ENCODE peak calls at places on chromosomes 16 and 17, in six cellular contexts. One of them, this sample, is unnamed.

GRCh38 chr16:88696441-88696840 is 9.8 kb downstream of the RNF166 start:
- DNase-seq in uterus: no peak
- DNase-seq in psoas muscle: no peak
- DNase-seq in A549: no peak
- DNase-seq in IMR-90: no peak
- DNase-seq in epithelial cell of prostate: no peak
- DNase-seq in this sample: no peak

GRCh38 chr17:55549140-55549539 is 37.9 kb upstream of the SMIM36 start:
- DNase-seq in uterus: no peak
- DNase-seq in psoas muscle: no peak
- DNase-seq in A549: no peak
- DNase-seq in IMR-90: no peak
- DNase-seq in epithelial cell of prostate: no peak
- DNase-seq in this sample: no peak

GRCh38 chr17:44915321-44915726 is at the start of gene GFAP:
- DNase-seq in uterus: no peak
- DNase-seq in psoas muscle: no peak
- DNase-seq in A549: no peak
- DNase-seq in IMR-90: no peak
- DNase-seq in epithelial cell of prostate: no peak
- DNase-seq in this sample: peak

GRCh38 chr17:64166876-64167275 is 36.9 kb upstream of the ERN1 start:
- DNase-seq in uterus: no peak
- DNase-seq in psoas muscle: no peak
- DNase-seq in A549: no peak
- DNase-seq in IMR-90: no peak
- DNase-seq in epithelial cell of prostate: no peak
- DNase-seq in this sample: no peak

GRCh38 chr16:12639044-12639443 is 164.6 kb downstream of the CPPED1 start:
- DNase-seq in uterus: no peak
- DNase-seq in psoas muscle: no peak
- DNase-seq in A549: no peak
- DNase-seq in IMR-90: peak
- DNase-seq in epithelial cell of prostate: peak
- DNase-seq in this sample: no peak

GRCh38 chr16:81838794-81839193 is 59.7 kb downstream of the PLCG2 start:
- DNase-seq in uterus: no peak
- DNase-seq in psoas muscle: no peak
- DNase-seq in A549: no peak
- DNase-seq in IMR-90: peak
- DNase-seq in epithelial cell of prostate: peak
- DNase-seq in this sample: no peak

GRCh38 chr17:69822314-69822875 is 252.6 kb upstream of the KCNJ16 start:
- DNase-seq in uterus: no peak
- DNase-seq in psoas muscle: no peak
- DNase-seq in A549: no peak
- DNase-seq in IMR-90: no peak
- DNase-seq in epithelial cell of prostate: no peak
- DNase-seq in this sample: no peak

GRCh38 chr16:57479043-57479421 is 7.3 kb downstream of the DOK4 start:
- DNase-seq in uterus: no peak
- DNase-seq in psoas muscle: no peak
- DNase-seq in A549: no peak
- DNase-seq in IMR-90: no peak
- DNase-seq in epithelial cell of prostate: no peak
- DNase-seq in this sample: peak

GRCh38 chr16:86761117-86761971 is 183.0 kb downstream of the FOXL1 start:
- DNase-seq in uterus: no peak
- DNase-seq in psoas muscle: peak
- DNase-seq in A549: peak
- DNase-seq in IMR-90: peak
- DNase-seq in epithelial cell of prostate: no peak
- DNase-seq in this sample: no peak

GRCh38 chr16:66152841-66153525 is 213.5 kb upstream of the CDH5 start:
- DNase-seq in uterus: no peak
- DNase-seq in psoas muscle: no peak
- DNase-seq in A549: no peak
- DNase-seq in IMR-90: peak
- DNase-seq in epithelial cell of prostate: no peak
- DNase-seq in this sample: no peak

GRCh38 chr17:83058478-83059167 is 20.8 kb upstream of the METRNL start:
- DNase-seq in uterus: peak
- DNase-seq in psoas muscle: no peak
- DNase-seq in A549: no peak
- DNase-seq in IMR-90: no peak
- DNase-seq in epithelial cell of prostate: no peak
- DNase-seq in this sample: no peak

GRCh38 chr16:55812951-55813350 is 19.9 kb downstream of the CES1 start:
- DNase-seq in uterus: no peak
- DNase-seq in psoas muscle: no peak
- DNase-seq in A549: no peak
- DNase-seq in IMR-90: no peak
- DNase-seq in epithelial cell of prostate: no peak
- DNase-seq in this sample: no peak

GRCh38 chr17:16442594-16443389 is 27.4 kb downstream of the TRPV2 start:
- DNase-seq in uterus: no peak
- DNase-seq in psoas muscle: no peak
- DNase-seq in A549: no peak
- DNase-seq in IMR-90: no peak
- DNase-seq in epithelial cell of prostate: no peak
- DNase-seq in this sample: no peak

GRCh38 chr17:7356072-7356549 is 1.2 kb downstream of the TMEM95 start:
- DNase-seq in uterus: peak
- DNase-seq in psoas muscle: peak
- DNase-seq in A549: peak
- DNase-seq in IMR-90: peak
- DNase-seq in epithelial cell of prostate: peak
- DNase-seq in this sample: peak

GRCh38 chr17:33777674-33778073 is 477.4 kb upstream of the CCL2 start:
- DNase-seq in uterus: no peak
- DNase-seq in psoas muscle: no peak
- DNase-seq in A549: no peak
- DNase-seq in IMR-90: no peak
- DNase-seq in epithelial cell of prostate: no peak
- DNase-seq in this sample: no peak

GRCh38 chr16:88977028-88977844 is at the start of gene CBFA2T3:
- DNase-seq in uterus: peak
- DNase-seq in psoas muscle: peak
- DNase-seq in A549: no peak
- DNase-seq in IMR-90: no peak
- DNase-seq in epithelial cell of prostate: no peak
- DNase-seq in this sample: peak

GRCh38 chr17:63024716-63025115 is 58.7 kb downstream of the TANC2 start:
- DNase-seq in uterus: no peak
- DNase-seq in psoas muscle: no peak
- DNase-seq in A549: no peak
- DNase-seq in IMR-90: peak
- DNase-seq in epithelial cell of prostate: no peak
- DNase-seq in this sample: no peak

GRCh38 chr16:67928147-67928546 is 3.5 kb downstream of the CTRL start:
- DNase-seq in uterus: no peak
- DNase-seq in psoas muscle: no peak
- DNase-seq in A549: no peak
- DNase-seq in IMR-90: no peak
- DNase-seq in epithelial cell of prostate: no peak
- DNase-seq in this sample: no peak

GRCh38 chr16:67924140-67924906 is 7.3 kb downstream of the CTRL start:
- DNase-seq in uterus: no peak
- DNase-seq in psoas muscle: no peak
- DNase-seq in A549: no peak
- DNase-seq in IMR-90: no peak
- DNase-seq in epithelial cell of prostate: no peak
- DNase-seq in this sample: no peak

GRCh38 chr16:67928561-67929364 is 2.9 kb downstream of the CTRL start:
- DNase-seq in uterus: peak
- DNase-seq in psoas muscle: peak
- DNase-seq in A549: peak
- DNase-seq in IMR-90: peak
- DNase-seq in epithelial cell of prostate: no peak
- DNase-seq in this sample: peak

GRCh38 chr16:67927131-67927941 is 4.3 kb downstream of the CTRL start:
- DNase-seq in uterus: no peak
- DNase-seq in psoas muscle: no peak
- DNase-seq in A549: no peak
- DNase-seq in IMR-90: no peak
- DNase-seq in epithelial cell of prostate: no peak
- DNase-seq in this sample: no peak

DNA sequence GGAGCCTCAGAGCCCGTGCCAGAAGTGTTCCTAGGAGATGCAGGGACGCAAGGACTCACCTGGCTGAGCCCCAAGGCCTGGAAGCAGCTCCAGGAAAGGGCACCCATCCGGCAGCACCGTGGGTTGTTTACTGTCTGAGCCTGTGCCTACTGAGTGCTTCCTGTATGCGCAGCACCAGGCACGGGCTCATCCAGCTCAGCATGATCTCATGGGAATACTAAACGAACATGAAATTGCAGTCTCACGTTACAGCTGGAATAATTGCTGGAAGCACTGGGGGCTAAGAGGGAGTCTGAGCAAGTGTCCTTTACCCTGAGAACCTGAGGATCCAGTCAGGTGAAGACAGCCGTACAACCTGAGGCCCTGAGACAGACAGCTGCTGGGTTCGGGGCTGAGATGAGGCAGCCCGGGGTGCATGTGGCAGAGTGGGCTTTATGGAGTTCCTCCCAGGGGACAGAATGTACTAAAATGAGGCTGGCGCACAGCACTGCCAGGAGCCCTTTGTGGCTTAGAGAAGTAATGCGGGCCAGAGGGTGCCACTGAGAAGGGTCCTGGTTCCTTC is 5.4 kb downstream of the CTRL start:
- DNase-seq in uterus: no peak
- DNase-seq in psoas muscle: peak
- DNase-seq in A549: no peak
- DNase-seq in IMR-90: peak
- DNase-seq in epithelial cell of prostate: no peak
- DNase-seq in this sample: no peak
- H3K27ac ChIP-seq in uterus: peak
- H3K27ac ChIP-seq in psoas muscle: peak
- H3K27ac ChIP-seq in A549: no peak
- H3K27ac ChIP-seq in IMR-90: no peak
- H3K27ac ChIP-seq in epithelial cell of prostate: peak
- H3K27ac ChIP-seq in this sample: peak

GRCh38 chr17:81608605-81609004 is 28.3 kb downstream of the NPLOC4 start:
- DNase-seq in uterus: no peak
- DNase-seq in psoas muscle: no peak
- DNase-seq in A549: no peak
- DNase-seq in IMR-90: no peak
- DNase-seq in epithelial cell of prostate: no peak
- DNase-seq in this sample: no peak

GRCh38 chr17:81608082-81608481 is 28.8 kb downstream of the NPLOC4 start:
- DNase-seq in uterus: no peak
- DNase-seq in psoas muscle: no peak
- DNase-seq in A549: no peak
- DNase-seq in IMR-90: peak
- DNase-seq in epithelial cell of prostate: no peak
- DNase-seq in this sample: no peak

GRCh38 chr17:81612172-81612571 is 24.7 kb downstream of the NPLOC4 start:
- DNase-seq in uterus: no peak
- DNase-seq in psoas muscle: no peak
- DNase-seq in A549: no peak
- DNase-seq in IMR-90: no peak
- DNase-seq in epithelial cell of prostate: no peak
- DNase-seq in this sample: no peak

GRCh38 chr17:81607431-81607830 is 29.5 kb downstream of the NPLOC4 start:
- DNase-seq in uterus: no peak
- DNase-seq in psoas muscle: no peak
- DNase-seq in A549: no peak
- DNase-seq in IMR-90: peak
- DNase-seq in epithelial cell of prostate: no peak
- DNase-seq in this sample: no peak

DNA sequence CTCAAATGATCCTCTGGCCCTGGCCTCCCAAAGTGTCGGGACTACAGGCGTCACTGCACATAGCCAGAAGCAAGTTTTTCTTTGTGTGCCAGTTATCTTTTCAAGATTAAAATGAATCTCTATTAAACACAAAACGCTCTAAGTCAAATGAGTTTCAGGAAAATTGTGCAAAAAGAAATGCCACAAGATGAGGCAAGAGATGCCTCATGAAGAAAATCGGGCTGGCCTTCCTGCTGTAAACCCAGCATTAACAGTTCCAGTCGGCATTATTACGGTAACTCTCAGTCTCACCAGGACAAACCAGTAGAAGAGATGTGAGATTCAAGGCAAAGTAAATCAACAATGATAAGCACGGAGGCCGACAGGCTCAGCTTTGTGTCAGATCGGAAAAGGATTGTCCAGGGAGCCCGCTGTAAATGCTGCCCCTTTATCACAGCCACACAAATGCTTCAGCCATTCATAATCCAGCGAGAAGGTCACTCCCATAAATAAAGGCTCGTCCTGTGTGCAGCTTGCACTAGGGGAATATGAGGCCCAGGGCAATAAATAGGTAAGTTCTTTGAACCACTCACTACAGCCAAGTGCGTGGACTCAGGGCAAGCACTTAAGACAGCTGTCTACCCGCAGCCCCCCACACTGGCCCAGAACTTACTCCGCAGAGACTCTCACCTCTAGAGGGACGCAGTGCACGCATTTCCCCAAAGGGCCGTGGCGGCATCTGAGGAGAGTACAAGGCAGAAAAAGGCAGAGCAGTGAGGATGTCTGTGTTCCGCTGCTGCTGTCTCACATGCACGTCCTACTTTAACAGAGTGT is 27.2 kb downstream of the NPLOC4 start:
- DNase-seq in uterus: no peak
- DNase-seq in psoas muscle: no peak
- DNase-seq in A549: no peak
- DNase-seq in IMR-90: no peak
- DNase-seq in epithelial cell of prostate: no peak
- DNase-seq in this sample: no peak
- H3K27ac ChIP-seq in uterus: no peak
- H3K27ac ChIP-seq in psoas muscle: no peak
- H3K27ac ChIP-seq in A549: no peak
- H3K27ac ChIP-seq in IMR-90: no peak
- H3K27ac ChIP-seq in epithelial cell of prostate: no peak
- H3K27ac ChIP-seq in this sample: no peak

DNA sequence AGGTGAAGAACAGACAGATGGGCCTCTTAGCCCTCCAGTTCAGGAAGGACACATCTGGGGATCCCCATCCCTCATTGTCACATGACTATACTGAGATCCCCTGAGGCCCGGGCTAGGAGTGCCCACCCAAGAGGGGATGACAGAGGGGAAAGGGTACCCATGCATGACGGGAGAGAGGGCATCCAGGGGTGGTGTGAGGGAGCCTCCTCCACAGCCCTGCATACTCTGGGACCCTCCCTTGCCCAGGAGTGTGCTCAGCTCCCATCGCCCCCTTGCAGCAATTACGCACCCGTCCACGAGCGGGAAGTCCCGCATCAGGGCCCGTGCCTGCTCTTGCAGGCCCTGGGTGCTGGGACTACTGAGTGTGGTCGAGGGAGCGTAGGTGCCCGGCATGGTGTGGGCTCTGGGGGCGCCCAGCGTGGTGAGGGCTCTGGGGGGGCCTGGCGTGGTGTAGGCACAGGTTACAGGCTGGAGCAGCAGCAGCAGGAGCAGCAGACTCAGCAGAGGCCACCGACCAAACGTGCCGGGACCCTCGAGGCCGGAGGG is 6.5 kb downstream of the DPEP2 start:
- DNase-seq in uterus: no peak
- DNase-seq in psoas muscle: no peak
- DNase-seq in A549: no peak
- DNase-seq in IMR-90: no peak
- DNase-seq in epithelial cell of prostate: no peak
- DNase-seq in this sample: no peak
- H3K27ac ChIP-seq in uterus: no peak
- H3K27ac ChIP-seq in psoas muscle: no peak
- H3K27ac ChIP-seq in A549: no peak
- H3K27ac ChIP-seq in IMR-90: no peak
- H3K27ac ChIP-seq in epithelial cell of prostate: no peak
- H3K27ac ChIP-seq in this sample: no peak

GRCh38 chr17:49984776-49985175 is 10.2 kb downstream of the DLX3 start:
- DNase-seq in uterus: no peak
- DNase-seq in psoas muscle: no peak
- DNase-seq in A549: no peak
- DNase-seq in IMR-90: no peak
- DNase-seq in epithelial cell of prostate: no peak
- DNase-seq in this sample: no peak
- H3K27ac ChIP-seq in uterus: no peak
- H3K27ac ChIP-seq in psoas muscle: no peak
- H3K27ac ChIP-seq in A549: no peak
- H3K27ac ChIP-seq in IMR-90: no peak
- H3K27ac ChIP-seq in epithelial cell of prostate: no peak
- H3K27ac ChIP-seq in this sample: no peak